ENCODE peak calls at places on chromosomes 4 and X, in eight cellular contexts. One of them, this sample, is unnamed.

GRCh38 chr4:74330295-74330750 is 22.1 kb downstream of the EPGN start:
- DNase-seq in tibial artery: no peak
- DNase-seq in fibroblast of pulmonary artery: peak
- DNase-seq in NCI-H82: no peak
- DNase-seq in progenitor cell of endocrine pancreas: no peak
- DNase-seq in lower leg skin: no peak
- DNase-seq in T-helper 17 cell: no peak
- DNase-seq in bronchial epithelial cell: no peak
- DNase-seq in this sample: peak

GRCh38 chr4:53889335-53890084 is 174.9 kb downstream of the CHIC2 start:
- DNase-seq in tibial artery: no peak
- DNase-seq in fibroblast of pulmonary artery: no peak
- DNase-seq in NCI-H82: no peak
- DNase-seq in progenitor cell of endocrine pancreas: no peak
- DNase-seq in lower leg skin: no peak
- DNase-seq in T-helper 17 cell: no peak
- DNase-seq in bronchial epithelial cell: no peak
- DNase-seq in this sample: peak

GRCh38 chr4:30553151-30553550 is 167.0 kb upstream of the PCDH7 start:
- DNase-seq in tibial artery: no peak
- DNase-seq in fibroblast of pulmonary artery: no peak
- DNase-seq in NCI-H82: no peak
- DNase-seq in progenitor cell of endocrine pancreas: no peak
- DNase-seq in lower leg skin: no peak
- DNase-seq in T-helper 17 cell: no peak
- DNase-seq in bronchial epithelial cell: no peak
- DNase-seq in this sample: no peak

GRCh38 chr4:69830529-69831269 is 29.2 kb downstream of the SULT1E1 start:
- DNase-seq in tibial artery: no peak
- DNase-seq in fibroblast of pulmonary artery: peak
- DNase-seq in NCI-H82: peak
- DNase-seq in progenitor cell of endocrine pancreas: no peak
- DNase-seq in lower leg skin: no peak
- DNase-seq in T-helper 17 cell: no peak
- DNase-seq in bronchial epithelial cell: peak
- DNase-seq in this sample: peak

GRCh38 chr4:6955261-6955911 is 45.8 kb downstream of the TBC1D14 start:
- DNase-seq in tibial artery: peak
- DNase-seq in fibroblast of pulmonary artery: no peak
- DNase-seq in NCI-H82: no peak
- DNase-seq in progenitor cell of endocrine pancreas: no peak
- DNase-seq in lower leg skin: peak
- DNase-seq in T-helper 17 cell: no peak
- DNase-seq in bronchial epithelial cell: peak
- DNase-seq in this sample: peak

GRCh38 chr4:141346144-141346543 is 125.4 kb downstream of the ZNF330 start:
- DNase-seq in tibial artery: no peak
- DNase-seq in fibroblast of pulmonary artery: peak
- DNase-seq in NCI-H82: peak
- DNase-seq in progenitor cell of endocrine pancreas: no peak
- DNase-seq in lower leg skin: no peak
- DNase-seq in T-helper 17 cell: no peak
- DNase-seq in bronchial epithelial cell: peak
- DNase-seq in this sample: peak

GRCh38 chr4:120714581-120714980 is 207.9 kb downstream of the PRDM5 start:
- DNase-seq in tibial artery: no peak
- DNase-seq in fibroblast of pulmonary artery: no peak
- DNase-seq in NCI-H82: peak
- DNase-seq in progenitor cell of endocrine pancreas: no peak
- DNase-seq in lower leg skin: no peak
- DNase-seq in T-helper 17 cell: no peak
- DNase-seq in bronchial epithelial cell: no peak
- DNase-seq in this sample: no peak

GRCh38 chrX:101986571-101986970 is 54.7 kb upstream of the ZMAT1 start:
- DNase-seq in tibial artery: no peak
- DNase-seq in fibroblast of pulmonary artery: no peak
- DNase-seq in NCI-H82: no peak
- DNase-seq in progenitor cell of endocrine pancreas: no peak
- DNase-seq in lower leg skin: no peak
- DNase-seq in T-helper 17 cell: no peak
- DNase-seq in bronchial epithelial cell: peak
- DNase-seq in this sample: no peak

GRCh38 chrX:115058276-115058675 is 40.9 kb upstream of the IL13RA2 start:
- DNase-seq in tibial artery: no peak
- DNase-seq in fibroblast of pulmonary artery: peak
- DNase-seq in NCI-H82: no peak
- DNase-seq in progenitor cell of endocrine pancreas: no peak
- DNase-seq in lower leg skin: no peak
- DNase-seq in T-helper 17 cell: no peak
- DNase-seq in bronchial epithelial cell: peak
- DNase-seq in this sample: peak

GRCh38 chr4:77538144-77538543 is 67.5 kb upstream of the CXCL13 start:
- DNase-seq in tibial artery: no peak
- DNase-seq in fibroblast of pulmonary artery: peak
- DNase-seq in NCI-H82: no peak
- DNase-seq in progenitor cell of endocrine pancreas: no peak
- DNase-seq in lower leg skin: no peak
- DNase-seq in T-helper 17 cell: no peak
- DNase-seq in bronchial epithelial cell: peak
- DNase-seq in this sample: no peak

GRCh38 chr4:140229881-140230280 is 75.9 kb upstream of the MAML3 start:
- DNase-seq in tibial artery: no peak
- DNase-seq in fibroblast of pulmonary artery: no peak
- DNase-seq in NCI-H82: no peak
- DNase-seq in progenitor cell of endocrine pancreas: no peak
- DNase-seq in lower leg skin: no peak
- DNase-seq in T-helper 17 cell: no peak
- DNase-seq in bronchial epithelial cell: no peak
- DNase-seq in this sample: no peak

GRCh38 chrX:70525733-70526132 is 81.1 kb downstream of the DLG3 start:
- DNase-seq in tibial artery: no peak
- DNase-seq in fibroblast of pulmonary artery: no peak
- DNase-seq in NCI-H82: no peak
- DNase-seq in progenitor cell of endocrine pancreas: peak
- DNase-seq in lower leg skin: no peak
- DNase-seq in T-helper 17 cell: no peak
- DNase-seq in bronchial epithelial cell: peak
- DNase-seq in this sample: no peak

GRCh38 chrX:65706041-65706828 is 38.8 kb downstream of the MSN start:
- DNase-seq in tibial artery: no peak
- DNase-seq in fibroblast of pulmonary artery: peak
- DNase-seq in NCI-H82: no peak
- DNase-seq in progenitor cell of endocrine pancreas: no peak
- DNase-seq in lower leg skin: peak
- DNase-seq in T-helper 17 cell: no peak
- DNase-seq in bronchial epithelial cell: peak
- DNase-seq in this sample: no peak

GRCh38 chrX:109890910-109891502 is 111.9 kb upstream of the TMEM164 start:
- DNase-seq in tibial artery: peak
- DNase-seq in fibroblast of pulmonary artery: peak
- DNase-seq in NCI-H82: peak
- DNase-seq in progenitor cell of endocrine pancreas: peak
- DNase-seq in lower leg skin: peak
- DNase-seq in T-helper 17 cell: peak
- DNase-seq in bronchial epithelial cell: peak
- DNase-seq in this sample: peak

GRCh38 chrX:13283512-13283911 is 36.3 kb downstream of the ATXN3L start:
- DNase-seq in tibial artery: no peak
- DNase-seq in fibroblast of pulmonary artery: peak
- DNase-seq in NCI-H82: no peak
- DNase-seq in progenitor cell of endocrine pancreas: no peak
- DNase-seq in lower leg skin: no peak
- DNase-seq in T-helper 17 cell: no peak
- DNase-seq in bronchial epithelial cell: no peak
- DNase-seq in this sample: no peak

This sample was measured in left kidney.